ENCODE peak calls at places on chromosomes 12 and 14, in ten cellular contexts. Z, P, F, V, G, N, T, H, L and Y are unnamed samples.
A peak's percentile ranks its signal among the peaks of the same experiment; 100 is the strongest.

GRCh38 chr14:93975791-93976476 is 436 bp downstream of the ASB2 start:
- DNase-seq in Z (no peak), P (no peak), F (no peak), V (no peak), G (no peak), N (no peak), T (no peak), H (no peak), L (no peak), Y (peak; percentile 95)

GRCh38 chr12:47766496-47767196 is 6.4 kb upstream of the SLC48A1 start:
- DNase-seq in Z (no peak), P (no peak), F (no peak), V (no peak), G (no peak), N (no peak), T (no peak), H (no peak), L (no peak), Y (no peak)

GRCh38 chr14:56359245-56359644 is 220.4 kb upstream of the TMEM260 start:
- DNase-seq in Z (no peak), P (no peak), F (no peak), V (no peak), G (no peak), N (no peak), T (no peak), H (no peak), L (no peak), Y (peak; percentile 66)

GRCh38 chr12:61254225-61254624 is 1006.0 kb upstream of the USP15 start:
- DNase-seq in Z (peak; percentile 57), P (no peak), F (no peak), V (no peak), G (no peak), N (no peak), T (no peak), H (no peak), L (no peak), Y (no peak)

GRCh38 chr12:66072566-66072965 is 58.0 kb downstream of the LLPH start:
- DNase-seq in Z (no peak), P (no peak), F (no peak), V (no peak), G (no peak), N (no peak), T (no peak), H (no peak), L (no peak), Y (peak; percentile 89)

GRCh38 chr12:19707948-19708409 is 268.7 kb downstream of the AEBP2 start:
- DNase-seq in Z (peak; percentile 71), P (peak; percentile 52), F (peak; percentile 38), V (no peak), G (no peak), N (no peak), T (no peak), H (no peak), L (no peak), Y (no peak)

GRCh38 chr14:92951912-92952471 is 29.0 kb downstream of the CHGA start:
- DNase-seq in Z (peak; percentile 71), P (peak; percentile 12), F (peak; percentile 56), V (peak; percentile 89), G (peak; percentile 74), N (no peak), T (peak; percentile 78), H (peak; percentile 73), L (peak; percentile 82), Y (peak; percentile 86)

GRCh38 chr12:25648460-25648859 is 95.4 kb upstream of the LMNTD1 start:
- DNase-seq in Z (peak; percentile 67), P (peak; percentile 71), F (peak; percentile 86), V (peak; percentile 28), G (peak; percentile 58), N (peak; percentile 25), T (peak; percentile 74), H (peak; percentile 62), L (no peak), Y (no peak)

GRCh38 chr14:69715725-69716482 is 51.0 kb upstream of the SRSF5 start:
- DNase-seq in Z (peak; percentile 95), P (peak; percentile 75), F (peak; percentile 85), V (no peak), G (peak; percentile 53), N (peak; percentile 57), T (no peak), H (peak; percentile 45), L (peak; percentile 65), Y (no peak)

GRCh38 chr14:91996951-91997371 is 42.9 kb downstream of the TRIP11 start:
- DNase-seq in Z (peak; percentile 62), P (peak; percentile 86), F (peak; percentile 75), V (no peak), G (no peak), N (peak; percentile 95), T (no peak), H (peak; percentile 28), L (no peak), Y (peak; percentile 45)

GRCh38 chr12:123686636-123687190 is 15.8 kb downstream of the TCTN2 start:
- DNase-seq in Z (no peak), P (no peak), F (no peak), V (peak; percentile 2), G (no peak), N (no peak), T (no peak), H (no peak), L (no peak), Y (no peak)

GRCh38 chr14:99261916-99262787 is 9.8 kb downstream of the BCL11B start:
- DNase-seq in Z (peak; percentile 57), P (no peak), F (no peak), V (no peak), G (no peak), N (no peak), T (no peak), H (no peak), L (no peak), Y (no peak)

GRCh38 chr14:60722836-60723217 is 1.3 kb downstream of the SIX4 start:
- DNase-seq in Z (no peak), P (peak; percentile 10), F (peak; percentile 58), V (no peak), G (peak; percentile 43), N (no peak), T (peak; percentile 43), H (peak; percentile 65), L (no peak), Y (no peak)

GRCh38 chr12:124481257-124481750 is 86.1 kb downstream of the NCOR2 start:
- DNase-seq in Z (no peak), P (no peak), F (no peak), V (no peak), G (no peak), N (no peak), T (no peak), H (no peak), L (no peak), Y (no peak)

GRCh38 chr14:22423958-22424357 is 165.1 kb downstream of the DAD1 start:
- DNase-seq in Z (no peak), P (no peak), F (no peak), V (no peak), G (no peak), N (no peak), T (no peak), H (no peak), L (no peak), Y (no peak)

GRCh38 chr12:58847876-58848600 is 72.3 kb downstream of the LRIG3 start:
- DNase-seq in Z (peak; percentile 64), P (peak; percentile 27), F (no peak), V (no peak), G (no peak), N (no peak), T (no peak), H (no peak), L (no peak), Y (no peak)

GRCh38 chr12:102120564-102120873 is 536 bp downstream of the PARPBP start:
- DNase-seq in Z (no peak), P (no peak), F (no peak), V (no peak), G (no peak), N (no peak), T (no peak), H (no peak), L (no peak), Y (no peak)
- H3K4me3 ChIP-seq in Z (peak overlapping the region; percentile 82), P (peak overlapping the region; percentile 97), F (peak overlapping the region; percentile 87), V (peak overlapping the region; percentile 91), G (no peak overlapping the region), N (peak overlapping the region; percentile 88), T (peak overlapping the region; percentile 70), H (peak overlapping the region; percentile 73), L (peak overlapping the region; percentile 90), Y (peak overlapping the region; percentile 93)

DNA sequence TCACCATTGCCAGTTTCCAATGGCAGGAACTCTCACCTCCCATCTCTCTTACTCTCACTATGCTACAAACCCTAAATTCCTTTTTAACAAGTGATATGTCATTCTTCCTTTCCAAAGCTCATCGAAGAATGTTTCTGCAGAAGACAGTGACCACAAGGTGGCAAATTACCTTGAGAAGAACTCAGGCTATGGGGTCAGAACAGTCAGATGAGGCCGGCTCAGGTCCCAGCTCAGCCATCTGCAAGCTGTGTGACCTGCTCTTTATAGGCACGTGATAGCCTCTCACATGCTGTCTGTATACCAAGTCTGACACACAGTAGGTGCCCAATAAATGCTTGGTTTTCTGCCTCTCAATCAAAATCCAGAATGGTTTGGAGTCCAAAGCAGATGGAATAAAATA is 80.7 kb downstream of the FOXN3 start:
- DNase-seq in Z (peak; percentile 10), P (no peak), F (no peak), V (no peak), G (no peak), N (no peak), T (peak; percentile 36), H (no peak), L (no peak), Y (peak; percentile 81)
- TF ChIP-seq CTCF in Z (no peak), P (no peak), F (no peak), V (no peak), G (no peak), N (no peak), T (peak; percentile 34), H (no peak), L (no peak), Y (no peak)

GRCh38 chr14:104725772-104726548 is 1.9 kb downstream of the ADSS1 start:
- DNase-seq in Z (no peak), P (no peak), F (no peak), V (no peak), G (no peak), N (no peak), T (no peak), H (no peak), L (no peak), Y (no peak)
- H3K4me3 ChIP-seq in Z (no peak overlapping the region), P (no peak overlapping the region), F (no peak overlapping the region), V (no peak overlapping the region), G (no peak overlapping the region), N (no peak overlapping the region), T (no peak overlapping the region), H (no peak overlapping the region), L (no peak overlapping the region), Y (no peak overlapping the region)

DNA sequence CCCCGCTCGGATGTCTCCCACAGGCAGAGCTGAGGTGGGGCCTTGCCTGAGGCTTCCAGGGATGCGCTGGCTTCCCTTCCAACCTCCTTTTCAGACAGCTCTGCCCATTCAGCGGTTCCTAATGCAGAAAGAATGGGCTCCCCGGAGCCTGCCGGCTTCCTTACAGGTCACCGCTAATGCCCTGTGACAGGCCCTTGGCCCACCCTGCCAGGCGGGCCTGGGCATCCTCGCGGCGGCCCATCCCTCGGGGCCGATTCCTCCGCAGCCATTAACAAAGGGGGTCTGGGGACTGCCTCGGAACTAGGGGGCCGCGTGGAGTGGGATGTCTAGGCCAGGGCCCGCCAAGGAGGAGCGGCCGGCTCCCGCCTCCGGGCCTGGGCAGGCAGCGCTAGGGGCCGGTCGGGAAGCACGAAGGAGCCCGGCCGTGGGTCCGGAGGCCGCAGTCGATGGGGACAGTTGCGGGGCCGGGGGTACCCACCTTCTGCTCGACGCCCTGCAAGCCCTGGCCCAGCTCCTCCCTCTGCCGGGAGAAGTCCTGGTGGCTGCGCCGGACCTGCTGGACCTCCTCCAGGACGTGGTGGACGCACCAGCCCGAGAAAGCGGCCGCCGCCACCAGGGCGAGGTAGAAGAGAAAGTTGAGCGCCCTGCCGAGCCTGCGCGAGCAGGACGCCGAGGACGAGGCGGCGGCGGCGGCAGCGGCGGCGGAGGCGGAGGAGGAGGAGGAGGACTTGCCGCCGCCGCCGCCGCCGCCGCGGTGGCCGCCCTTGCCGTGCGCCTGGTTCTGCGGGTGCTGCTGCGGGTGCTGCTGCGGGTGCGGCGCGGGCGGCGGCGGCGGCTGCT is 709 bp downstream of the CKAP4 start:
- DNase-seq in Z (peak; percentile 64), P (no peak), F (peak; percentile 72), V (no peak), G (peak; percentile 75), N (no peak), T (peak; percentile 56), H (peak; percentile 77), L (peak; percentile 43), Y (peak; percentile 74)
- TF ChIP-seq CTCF in Z (no peak), P (no peak), F (no peak), V (no peak), G (peak; percentile 32), N (peak; percentile 9), T (no peak), H (no peak), L (no peak), Y (peak; percentile 4)